ENCODE peak calls at places on chromosomes 11 and 22, in six cellular contexts. K is H9; W is CD4-positive, CD25-positive, alpha-beta regulatory T cell; O is Panc1; Q is neuronal stem cell; V is CD4-positive, alpha-beta memory T cell. J is an unnamed sample.

GRCh38 chr22:42856179-42856864 is 751 bp downstream of the ARFGAP3 start:
- DNase-seq in O (no peak), V (peak; percentile 25), K (no peak), W (peak; percentile 64), Q (peak; percentile 15), J (peak; percentile 62)

GRCh38 chr11:35009941-35010337 is 93.5 kb downstream of the PDHX start:
- DNase-seq in V (no peak), Q (no peak), K (no peak), O (no peak), W (no peak), J (no peak)

GRCh38 chr11:79160786-79161403 is 279.9 kb downstream of the TENM4 start:
- DNase-seq in V (no peak), K (no peak), Q (no peak), O (no peak), W (no peak), J (no peak)

GRCh38 chr11:130125638-130126037 is 33.9 kb upstream of the ST14 start:
- DNase-seq in K (no peak), O (no peak), Q (no peak), W (no peak), V (no peak), J (no peak)

GRCh38 chr11:68431984-68432600 is 28.5 kb upstream of the PPP6R3 start:
- DNase-seq in V (no peak), Q (no peak), K (no peak), W (no peak), O (no peak), J (no peak)

GRCh38 chr11:93329936-93330445 is 551 bp upstream of the DEUP1 start:
- DNase-seq in K (peak; percentile 62), V (no peak), W (no peak), Q (no peak), O (no peak), J (peak; percentile 19)

GRCh38 chr22:40818192-40818746 is 877 bp downstream of the SLC25A17 start:
- DNase-seq in O (no peak), K (no peak), V (peak; percentile 19), Q (no peak), W (no peak), J (no peak)

GRCh38 chr22:35379146-35379993 is 1.5 kb upstream of the HMOX1 start:
- DNase-seq in V (no peak), K (no peak), O (no peak), W (no peak), Q (no peak), J (peak; percentile 82)

GRCh38 chr22:28955817-28956216 is 72.4 kb downstream of the ZNRF3 start:
- DNase-seq in K (no peak), W (peak; percentile 62), O (no peak), V (peak; percentile 75), Q (no peak), J (no peak)

GRCh38 chr11:120929664-120930154 is 94.2 kb upstream of the TBCEL start:
- DNase-seq in Q (peak; percentile 73), O (peak; percentile 30), V (peak; percentile 11), K (peak; percentile 91), W (no peak), J (peak; percentile 38)

GRCh38 chr11:83764643-83765042 is 478.5 kb upstream of the CCDC90B start:
- DNase-seq in O (no peak), V (no peak), W (no peak), Q (no peak), K (no peak), J (no peak)

GRCh38 chr11:27228232-27228631 is 134.8 kb downstream of the CCDC34 start:
- DNase-seq in K (no peak), O (no peak), W (no peak), V (no peak), Q (no peak), J (no peak)

GRCh38 chr11:13415201-13415600 is 47.8 kb downstream of the BTBD10 start:
- DNase-seq in W (no peak), K (no peak), O (no peak), V (no peak), Q (no peak), J (no peak)

GRCh38 chr11:70141490-70142014 is 61.5 kb upstream of the FADD start:
- DNase-seq in K (no peak), W (no peak), Q (peak; percentile 86), V (no peak), O (no peak), J (no peak)

GRCh38 chr11:34745209-34745608 is 124.3 kb downstream of the EHF start:
- DNase-seq in O (no peak), V (no peak), Q (no peak), K (no peak), W (no peak), J (no peak)

GRCh38 chr22:16658068-16658467 is 65.5 kb upstream of the CCT8L2 start:
- DNase-seq in V (no peak), O (no peak), K (no peak), Q (no peak), W (no peak), J (no peak)

GRCh38 chr22:16651217-16651616 is 58.6 kb upstream of the CCT8L2 start:
- DNase-seq in Q (no peak), O (no peak), W (no peak), V (no peak), K (no peak), J (no peak)

DNA sequence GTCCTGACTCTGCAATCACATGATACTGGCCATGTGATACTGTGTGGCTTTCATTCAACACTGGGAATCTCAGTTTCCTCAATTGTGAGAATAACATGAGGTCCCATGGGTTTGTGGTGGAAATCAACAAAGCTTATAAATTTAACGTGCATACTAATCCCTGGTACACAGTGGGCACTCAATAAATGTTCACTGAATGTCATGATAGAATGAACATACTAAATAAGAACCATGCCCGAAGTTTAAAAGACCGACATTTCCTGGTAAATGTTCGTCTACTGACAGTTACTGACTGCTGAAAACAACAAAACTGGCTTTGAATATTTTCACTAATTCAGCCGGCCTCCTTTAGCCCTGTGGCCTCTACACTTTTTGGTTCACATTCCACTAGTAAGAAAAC is 62.3 kb upstream of the CCT8L2 start:
- DNase-seq in W (no peak), O (no peak), Q (no peak), K (no peak), V (no peak), J (no peak)
- H3K9me3 ChIP-seq in W (no peaks in the 10 kb centered on the region), O (no peaks in the 10 kb centered on the region), Q (no peaks in the 10 kb centered on the region), K (peaks cover 52% of the 10 kb centered on the region), V (no peaks in the 10 kb centered on the region), J (no peaks in the 10 kb centered on the region)

DNA sequence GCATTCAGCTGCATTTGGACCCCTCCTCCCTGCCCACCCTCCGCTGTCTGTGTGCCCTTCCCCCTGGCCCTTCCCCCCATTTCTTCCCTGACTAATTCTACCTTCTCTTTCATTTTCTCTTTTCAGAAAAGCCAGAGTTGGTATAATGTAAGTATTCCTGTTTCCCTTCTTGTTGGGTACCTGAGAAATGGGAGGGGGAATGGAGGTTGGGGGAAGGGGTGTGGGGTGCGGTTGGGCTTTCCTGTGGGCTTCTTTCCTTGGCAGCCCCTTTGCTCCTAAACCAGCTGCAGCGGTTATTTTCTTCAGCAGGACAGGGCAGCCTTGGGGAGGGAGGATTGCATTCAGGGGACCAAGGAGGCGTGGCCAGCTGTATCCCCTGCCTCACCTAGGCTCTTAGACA is 70.2 kb downstream of the SCN3B start:
- DNase-seq in V (no peak), K (no peak), O (no peak), W (no peak), Q (no peak), J (no peak)
- H3K9me3 ChIP-seq in V (no peaks in the 10 kb centered on the region), K (no peaks in the 10 kb centered on the region), O (no peaks in the 10 kb centered on the region), W (no peaks in the 10 kb centered on the region), Q (peaks cover 4% of the 10 kb centered on the region), J (no peaks in the 10 kb centered on the region)

DNA sequence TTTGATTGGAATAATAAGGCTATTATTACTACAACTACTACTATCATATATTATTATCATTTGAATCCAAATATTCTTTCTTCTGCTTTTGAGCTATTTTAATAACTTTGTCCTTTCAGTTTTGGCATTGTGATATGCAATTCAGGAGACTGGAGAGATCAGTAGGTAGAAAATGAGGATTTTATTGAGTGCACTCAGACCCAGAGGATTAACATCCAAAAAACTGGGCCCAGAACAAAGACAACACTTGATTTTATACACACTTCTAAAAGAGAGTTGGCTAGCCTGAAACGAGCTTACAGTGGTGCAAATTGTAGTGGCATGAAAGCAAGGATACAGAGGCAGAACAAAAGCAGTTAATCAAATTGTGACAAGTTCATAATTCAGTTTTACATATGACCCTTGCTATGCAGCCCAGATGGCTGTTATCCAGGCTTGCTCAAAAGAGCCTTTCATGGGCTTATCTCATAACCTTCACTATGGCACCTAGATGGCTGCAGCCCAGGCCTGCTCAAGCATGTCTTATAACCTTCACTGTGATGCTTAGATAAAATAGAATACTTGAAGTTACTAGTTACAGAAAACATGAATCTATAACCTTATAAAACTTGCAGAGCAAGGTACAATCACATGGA is 796.3 kb upstream of the RAG2 start:
- DNase-seq in W (no peak), Q (peak; percentile 12), O (no peak), K (no peak), V (no peak), J (no peak)
- H3K9me3 ChIP-seq in W (peaks cover 29% of the 10 kb centered on the region), Q (peaks cover 2% of the 10 kb centered on the region), O (peaks cover 36% of the 10 kb centered on the region), K (no peaks in the 10 kb centered on the region), V (peaks cover 5% of the 10 kb centered on the region), J (no peaks in the 10 kb centered on the region)

DNA sequence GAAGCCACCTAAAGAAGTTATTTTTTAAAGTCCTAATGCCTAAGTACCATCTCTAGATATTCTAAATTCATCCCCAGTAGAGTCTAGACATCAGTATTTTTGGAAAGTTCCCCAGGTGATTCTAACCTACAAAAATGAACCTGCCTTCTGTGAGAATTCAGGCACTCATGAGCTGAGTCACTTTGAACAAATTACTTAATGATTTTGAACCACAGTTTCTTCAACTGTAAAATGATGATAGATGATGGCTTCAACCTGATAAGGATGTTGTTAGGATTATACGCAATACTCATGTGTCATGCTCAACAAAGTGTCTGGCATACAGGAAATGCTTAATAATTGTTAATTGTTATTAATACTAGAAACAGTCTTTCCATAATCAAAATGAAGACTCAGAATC is 82.8 kb upstream of the OR5AK2 start:
- DNase-seq in W (no peak), V (no peak), K (no peak), O (no peak), Q (no peak), J (no peak)
- H3K9me3 ChIP-seq in W (no peaks in the 10 kb centered on the region), V (no peaks in the 10 kb centered on the region), K (peaks cover 9% of the 10 kb centered on the region), O (no peaks in the 10 kb centered on the region), Q (no peaks in the 10 kb centered on the region), J (no peaks in the 10 kb centered on the region)

GRCh38 chr11:61372659-61373058 is 10.5 kb downstream of the TMEM138 start:
- DNase-seq in W (no peak), V (no peak), K (no peak), Q (no peak), O (no peak), J (no peak)
- H3K9me3 ChIP-seq in W (no peaks in the 10 kb centered on the region), V (no peaks in the 10 kb centered on the region), K (peaks cover 15% of the 10 kb centered on the region), Q (peaks cover 12% of the 10 kb centered on the region), O (peaks cover 7% of the 10 kb centered on the region), J (no peaks in the 10 kb centered on the region)